ENCODE peak calls at places on chromosomes 12 and 14, in five cellular contexts. A is fibroblast of mammary gland, B is nephron progenitor cell, W is AG09319, O is HEK293T. E is an unnamed sample.

GRCh38 chr14:102777711-102778615 is 714 bp downstream of the TRAF3 start:
- DNase-seq in W (no peak), A (peak; percentile 44), O (no peak), B (peak; percentile 41), E (peak; percentile 38)

GRCh38 chr14:93880025-93880820 is 46.9 kb upstream of the FAM181A start:
- DNase-seq in W (peak; percentile 48), A (peak; percentile 11), O (peak; percentile 49), B (no peak), E (peak; percentile 50)

GRCh38 chr12:119288559-119288958 is 46.0 kb upstream of the CCDC60 start:
- DNase-seq in A (no peak), W (no peak), B (no peak), O (no peak), E (no peak)

GRCh38 chr12:2084553-2085296 is 31.9 kb downstream of the CACNA1C start:
- DNase-seq in W (peak; percentile 46), A (peak; percentile 89), B (no peak), O (no peak), E (peak; percentile 82)

GRCh38 chr12:64706366-64706765 is 52.8 kb downstream of the GNS start:
- DNase-seq in A (no peak), O (no peak), B (no peak), W (no peak), E (peak; percentile 22)

GRCh38 chr12:24561411-24561871 is 387.5 kb downstream of the BCAT1 start:
- DNase-seq in W (no peak), B (peak; percentile 12), O (peak; percentile 28), A (peak; percentile 42), E (peak; percentile 59)

GRCh38 chr14:67636361-67636919 is 16.7 kb downstream of the ARG2 start:
- DNase-seq in W (no peak), A (no peak), B (no peak), O (no peak), E (no peak)

GRCh38 chr14:94113073-94113472 is 2.5 kb downstream of the IFI27 start:
- DNase-seq in A (no peak), W (no peak), O (no peak), B (no peak), E (no peak)

GRCh38 chr12:93737457-93738198 is 60.5 kb downstream of the CRADD start:
- DNase-seq in B (no peak), W (no peak), O (no peak), A (no peak), E (no peak)

GRCh38 chr12:92928431-92928961 is 599 bp downstream of the EEA1 start:
- DNase-seq in A (peak; percentile 17), O (peak; percentile 39), B (no peak), W (peak; percentile 7), E (no peak)

E was measured in cardiac muscle cell.